ENCODE peak calls at places on chromosomes 5 and 9, in nine cellular contexts. One of them, this sample, is unnamed.

GRCh38 chr9:130786526-130786925 is 48.5 kb upstream of the ABL1 start:
- DNase-seq in endothelial cell: no peak
- DNase-seq in T-helper 1 cell: no peak
- DNase-seq in GM04504: no peak
- DNase-seq in stimulated activated CD4-positive, alpha-beta T cell treated with anti-CD3 and anti-CD28 coated beads, TNF-alpha, amount 100 ng/mL, for 4 hours: no peak
- DNase-seq in heart left ventricle: no peak
- DNase-seq in NCI-H774: no peak
- DNase-seq in Right ventricle myocardium superior: no peak
- DNase-seq in H7: no peak
- DNase-seq in this sample: no peak

GRCh38 chr9:18824095-18824666 is 208.8 kb downstream of the SAXO1 start:
- DNase-seq in heart left ventricle: no peak
- DNase-seq in Right ventricle myocardium superior: no peak
- DNase-seq in GM04504: peak
- DNase-seq in endothelial cell: no peak
- DNase-seq in T-helper 1 cell: no peak
- DNase-seq in H7: peak
- DNase-seq in stimulated activated CD4-positive, alpha-beta T cell treated with anti-CD3 and anti-CD28 coated beads, TNF-alpha, amount 100 ng/mL, for 4 hours: no peak
- DNase-seq in NCI-H774: peak
- DNase-seq in this sample: no peak

GRCh38 chr9:127018935-127019334 is 103.5 kb downstream of the ANGPTL2 start:
- DNase-seq in GM04504: no peak
- DNase-seq in H7: no peak
- DNase-seq in heart left ventricle: no peak
- DNase-seq in T-helper 1 cell: no peak
- DNase-seq in Right ventricle myocardium superior: no peak
- DNase-seq in stimulated activated CD4-positive, alpha-beta T cell treated with anti-CD3 and anti-CD28 coated beads, TNF-alpha, amount 100 ng/mL, for 4 hours: no peak
- DNase-seq in endothelial cell: no peak
- DNase-seq in NCI-H774: no peak
- DNase-seq in this sample: no peak

GRCh38 chr5:59813761-59814562 is 79.6 kb downstream of the PDE4D start:
- DNase-seq in Right ventricle myocardium superior: no peak
- DNase-seq in T-helper 1 cell: no peak
- DNase-seq in endothelial cell: peak
- DNase-seq in NCI-H774: peak
- DNase-seq in heart left ventricle: no peak
- DNase-seq in stimulated activated CD4-positive, alpha-beta T cell treated with anti-CD3 and anti-CD28 coated beads, TNF-alpha, amount 100 ng/mL, for 4 hours: no peak
- DNase-seq in H7: peak
- DNase-seq in GM04504: no peak
- DNase-seq in this sample: no peak

GRCh38 chr9:8371686-8372085 is 572.1 kb upstream of the DMAC1 start:
- DNase-seq in stimulated activated CD4-positive, alpha-beta T cell treated with anti-CD3 and anti-CD28 coated beads, TNF-alpha, amount 100 ng/mL, for 4 hours: no peak
- DNase-seq in NCI-H774: no peak
- DNase-seq in H7: no peak
- DNase-seq in heart left ventricle: no peak
- DNase-seq in GM04504: no peak
- DNase-seq in Right ventricle myocardium superior: no peak
- DNase-seq in endothelial cell: no peak
- DNase-seq in T-helper 1 cell: no peak
- DNase-seq in this sample: no peak

GRCh38 chr9:90659626-90660364 is 17.2 kb upstream of the DIRAS2 start:
- DNase-seq in T-helper 1 cell: no peak
- DNase-seq in H7: no peak
- DNase-seq in heart left ventricle: no peak
- DNase-seq in endothelial cell: no peak
- DNase-seq in NCI-H774: no peak
- DNase-seq in stimulated activated CD4-positive, alpha-beta T cell treated with anti-CD3 and anti-CD28 coated beads, TNF-alpha, amount 100 ng/mL, for 4 hours: no peak
- DNase-seq in GM04504: peak
- DNase-seq in Right ventricle myocardium superior: no peak
- DNase-seq in this sample: no peak

GRCh38 chr9:134205636-134206316 is 41.4 kb upstream of the RNU6ATAC start:
- DNase-seq in GM04504: peak
- DNase-seq in stimulated activated CD4-positive, alpha-beta T cell treated with anti-CD3 and anti-CD28 coated beads, TNF-alpha, amount 100 ng/mL, for 4 hours: no peak
- DNase-seq in H7: peak
- DNase-seq in heart left ventricle: peak
- DNase-seq in NCI-H774: peak
- DNase-seq in T-helper 1 cell: no peak
- DNase-seq in Right ventricle myocardium superior: peak
- DNase-seq in endothelial cell: no peak
- DNase-seq in this sample: no peak

GRCh38 chr5:134784241-134784920 is 25.8 kb downstream of the DDX46 start:
- DNase-seq in T-helper 1 cell: no peak
- DNase-seq in endothelial cell: no peak
- DNase-seq in H7: no peak
- DNase-seq in stimulated activated CD4-positive, alpha-beta T cell treated with anti-CD3 and anti-CD28 coated beads, TNF-alpha, amount 100 ng/mL, for 4 hours: no peak
- DNase-seq in GM04504: no peak
- DNase-seq in Right ventricle myocardium superior: no peak
- DNase-seq in heart left ventricle: no peak
- DNase-seq in NCI-H774: no peak
- DNase-seq in this sample: no peak

GRCh38 chr5:94395468-94395867 is 222.9 kb downstream of the KIAA0825 start:
- DNase-seq in heart left ventricle: no peak
- DNase-seq in Right ventricle myocardium superior: no peak
- DNase-seq in H7: no peak
- DNase-seq in stimulated activated CD4-positive, alpha-beta T cell treated with anti-CD3 and anti-CD28 coated beads, TNF-alpha, amount 100 ng/mL, for 4 hours: no peak
- DNase-seq in GM04504: no peak
- DNase-seq in T-helper 1 cell: no peak
- DNase-seq in NCI-H774: no peak
- DNase-seq in endothelial cell: no peak
- DNase-seq in this sample: no peak

GRCh38 chr9:109117856-109118801 is 1.6 kb downstream of the TMEM245 start:
- DNase-seq in NCI-H774: no peak
- DNase-seq in Right ventricle myocardium superior: peak
- DNase-seq in H7: peak
- DNase-seq in heart left ventricle: peak
- DNase-seq in stimulated activated CD4-positive, alpha-beta T cell treated with anti-CD3 and anti-CD28 coated beads, TNF-alpha, amount 100 ng/mL, for 4 hours: peak
- DNase-seq in T-helper 1 cell: no peak
- DNase-seq in endothelial cell: no peak
- DNase-seq in GM04504: peak
- DNase-seq in this sample: no peak

GRCh38 chr5:18119156-18119785 is 485.0 kb downstream of the TAF11L14 start:
- DNase-seq in H7: no peak
- DNase-seq in heart left ventricle: no peak
- DNase-seq in Right ventricle myocardium superior: no peak
- DNase-seq in NCI-H774: no peak
- DNase-seq in endothelial cell: no peak
- DNase-seq in T-helper 1 cell: no peak
- DNase-seq in stimulated activated CD4-positive, alpha-beta T cell treated with anti-CD3 and anti-CD28 coated beads, TNF-alpha, amount 100 ng/mL, for 4 hours: no peak
- DNase-seq in GM04504: no peak
- DNase-seq in this sample: no peak

GRCh38 chr5:8322478-8322877 is 453.5 kb downstream of the MTRR start:
- DNase-seq in Right ventricle myocardium superior: no peak
- DNase-seq in GM04504: no peak
- DNase-seq in NCI-H774: no peak
- DNase-seq in H7: no peak
- DNase-seq in T-helper 1 cell: no peak
- DNase-seq in endothelial cell: no peak
- DNase-seq in stimulated activated CD4-positive, alpha-beta T cell treated with anti-CD3 and anti-CD28 coated beads, TNF-alpha, amount 100 ng/mL, for 4 hours: no peak
- DNase-seq in heart left ventricle: no peak
- DNase-seq in this sample: no peak